ENCODE peak calls at places on chromosomes 11 and 22, in five cellular contexts. One of them, this sample, is unnamed.

GRCh38 chr11:130400793-130401483 is 27.5 kb downstream of the ADAMTS8 start:
- DNase-seq in effector CD4-positive, alpha-beta T cell: no peak
- DNase-seq in WERI-Rb-1: no peak
- DNase-seq in globus pallidus: no peak
- DNase-seq in NCI-H1694: no peak
- DNase-seq in this sample: no peak

GRCh38 chr11:67492801-67493547 is 10.1 kb downstream of the AIP start:
- DNase-seq in effector CD4-positive, alpha-beta T cell: no peak
- DNase-seq in WERI-Rb-1: peak
- DNase-seq in globus pallidus: no peak
- DNase-seq in NCI-H1694: no peak
- DNase-seq in this sample: no peak

GRCh38 chr11:9847636-9848035 is 183.8 kb downstream of the SWAP70 start:
- DNase-seq in effector CD4-positive, alpha-beta T cell: no peak
- DNase-seq in WERI-Rb-1: no peak
- DNase-seq in globus pallidus: no peak
- DNase-seq in NCI-H1694: no peak
- DNase-seq in this sample: no peak

GRCh38 chr11:3659595-3660515 is 11.3 kb downstream of the CHRNA10 start:
- DNase-seq in effector CD4-positive, alpha-beta T cell: no peak
- DNase-seq in WERI-Rb-1: no peak
- DNase-seq in globus pallidus: no peak
- DNase-seq in NCI-H1694: no peak
- DNase-seq in this sample: no peak

GRCh38 chr11:94845622-94846021 is 77.5 kb downstream of the AMOTL1 start:
- DNase-seq in effector CD4-positive, alpha-beta T cell: no peak
- DNase-seq in WERI-Rb-1: no peak
- DNase-seq in globus pallidus: no peak
- DNase-seq in NCI-H1694: no peak
- DNase-seq in this sample: no peak

GRCh38 chr22:45998638-45999378 is 21.8 kb upstream of the WNT7B start:
- DNase-seq in effector CD4-positive, alpha-beta T cell: no peak
- DNase-seq in WERI-Rb-1: no peak
- DNase-seq in globus pallidus: no peak
- DNase-seq in NCI-H1694: no peak
- DNase-seq in this sample: peak

GRCh38 chr11:106271686-106272085 is 194.2 kb downstream of the AASDHPPT start:
- DNase-seq in effector CD4-positive, alpha-beta T cell: no peak
- DNase-seq in WERI-Rb-1: no peak
- DNase-seq in globus pallidus: no peak
- DNase-seq in NCI-H1694: no peak
- DNase-seq in this sample: peak

GRCh38 chr11:34997872-34998548 is 81.6 kb downstream of the PDHX start:
- DNase-seq in effector CD4-positive, alpha-beta T cell: no peak
- DNase-seq in WERI-Rb-1: no peak
- DNase-seq in globus pallidus: no peak
- DNase-seq in NCI-H1694: no peak
- DNase-seq in this sample: no peak